ENCODE peak calls at places on chromosomes 13 and 19, in ten cellular contexts. J is activated T-cell treated with anti-CD3 and anti-CD28 coated beads, Interleukin-2, amount 50 U/mL, for 48 hours; D is epithelial cell of esophagus; M is GDM1; N is Calu3; S is NCI-H446 treated with DMSO at 0.1 percent for 48 hours; L is GM12891; Q is NCI-H2081; A is Ammon's horn; W is T-cell. O is an unnamed sample.

GRCh38 chr13:27533155-27533643 is 82.8 kb upstream of the MTIF3 start:
- DNase-seq in J (peak; percentile 70), D (peak; percentile 60), M (no peak), N (peak; percentile 86), S (no peak), L (peak; percentile 22), Q (peak; percentile 19), A (peak; percentile 90), W (peak; percentile 5), O (peak; percentile 63)

GRCh38 chr19:10238172-10238783 is 7.1 kb upstream of the S1PR2 start:
- DNase-seq in J (no peak), D (peak; percentile 72), M (no peak), N (no peak), S (peak; percentile 86), L (no peak), Q (peak; percentile 79), A (no peak), W (no peak), O (no peak)

GRCh38 chr13:27959976-27960361 is 9.1 kb downstream of the CDX2 start:
- DNase-seq in J (no peak), D (no peak), M (no peak), N (no peak), S (no peak), L (no peak), Q (no peak), A (no peak), W (no peak), O (no peak)

GRCh38 chr13:99969934-99970760 is 1.4 kb downstream of the ZIC5 start:
- DNase-seq in J (peak; percentile 58), D (no peak), M (no peak), N (peak; percentile 45), S (peak; percentile 69), L (no peak), Q (peak; percentile 54), A (no peak), W (no peak), O (no peak)

GRCh38 chr19:8306235-8307054 is 1.7 kb downstream of the CD320 start:
- DNase-seq in J (no peak), D (no peak), M (no peak), N (no peak), S (no peak), L (no peak), Q (no peak), A (no peak), W (no peak), O (no peak)

GRCh38 chr13:86907116-86907515 is 764.1 kb upstream of the SLITRK5 start:
- DNase-seq in J (no peak), D (no peak), M (no peak), N (no peak), S (no peak), L (no peak), Q (no peak), A (no peak), W (no peak), O (no peak)

GRCh38 chr13:102591988-102592781 is 4.6 kb upstream of the TPP2 start:
- DNase-seq in J (peak; percentile 87), D (peak; percentile 66), M (peak; percentile 73), N (peak; percentile 37), S (peak; percentile 15), L (peak; percentile 30), Q (peak; percentile 76), A (peak; percentile 88), W (peak; percentile 62), O (peak; percentile 83)

GRCh38 chr13:26019241-26019640 is 32.6 kb downstream of the SHISA2 start:
- DNase-seq in J (no peak), D (no peak), M (no peak), N (no peak), S (no peak), L (no peak), Q (no peak), A (no peak), W (no peak), O (no peak)

GRCh38 chr19:51783373-51783772 is 11.6 kb upstream of the FPR3 start:
- DNase-seq in J (no peak), D (peak; percentile 34), M (peak; percentile 40), N (peak; percentile 22), S (no peak), L (no peak), Q (no peak), A (no peak), W (no peak), O (no peak)

GRCh38 chr19:29478578-29479565 is 46.9 kb upstream of the VSTM2B start:
- DNase-seq in J (peak; percentile 46), D (no peak), M (no peak), N (peak; percentile 31), S (no peak), L (no peak), Q (no peak), A (peak; percentile 61), W (no peak), O (no peak)

GRCh38 chr19:2524840-2525723 is 49.2 kb downstream of the GADD45B start:
- DNase-seq in J (no peak), D (peak; percentile 85), M (no peak), N (peak; percentile 86), S (no peak), L (no peak), Q (no peak), A (no peak), W (no peak), O (no peak)

GRCh38 chr13:69737129-69737935 is 370.3 kb upstream of the ATXN8OS start:
- DNase-seq in J (no peak), D (no peak), M (no peak), N (no peak), S (no peak), L (no peak), Q (no peak), A (no peak), W (no peak), O (no peak)

GRCh38 chr19:4524808-4525562 is 6.7 kb upstream of the PLIN4 start:
- DNase-seq in J (peak; percentile 83), D (peak; percentile 52), M (peak; percentile 57), N (peak; percentile 69), S (no peak), L (peak; percentile 75), Q (peak; percentile 35), A (peak; percentile 40), W (no peak), O (no peak)

GRCh38 chr13:30159446-30159839 is 147.9 kb downstream of the KATNAL1 start:
- DNase-seq in J (peak; percentile 75), D (peak; percentile 50), M (no peak), N (no peak), S (no peak), L (no peak), Q (no peak), A (no peak), W (no peak), O (no peak)

GRCh38 chr13:31011193-31011860 is 78.9 kb downstream of the TEX26 start:
- DNase-seq in J (no peak), D (no peak), M (no peak), N (no peak), S (no peak), L (no peak), Q (no peak), A (no peak), W (no peak), O (no peak)

GRCh38 chr13:71378992-71379905 is 487.8 kb downstream of the DACH1 start:
- DNase-seq in J (no peak), D (peak; percentile 54), M (no peak), N (no peak), S (no peak), L (no peak), Q (no peak), A (no peak), W (no peak), O (no peak)

GRCh38 chr19:41426952-41427646 is at the start of gene B3GNT8:
- DNase-seq in J (peak; percentile 66), D (peak; percentile 92), M (no peak), N (peak; percentile 24), S (no peak), L (peak; percentile 60), Q (no peak), A (no peak), W (no peak), O (no peak)

GRCh38 chr13:73995752-73996151 is 138.5 kb downstream of the KLF12 start:
- DNase-seq in J (no peak), D (no peak), M (no peak), N (no peak), S (no peak), L (no peak), Q (no peak), A (no peak), W (no peak), O (no peak)

GRCh38 chr13:71464673-71465072 is 402.3 kb downstream of the DACH1 start:
- DNase-seq in J (no peak), D (no peak), M (no peak), N (no peak), S (peak; percentile 23), L (no peak), Q (no peak), A (no peak), W (no peak), O (no peak)

GRCh38 chr13:66689037-66689619 is 541.0 kb downstream of the PCDH9 start:
- DNase-seq in J (no peak), D (peak; percentile 1), M (no peak), N (no peak), S (no peak), L (no peak), Q (peak; percentile 15), A (peak; percentile 11), W (no peak), O (no peak)

GRCh38 chr13:30192320-30193093 is 114.8 kb downstream of the KATNAL1 start:
- DNase-seq in J (no peak), D (no peak), M (no peak), N (no peak), S (no peak), L (no peak), Q (no peak), A (no peak), W (no peak), O (no peak)

GRCh38 chr19:13765395-13766094 is 1.2 kb downstream of the MRI1 start:
- DNase-seq in J (no peak), D (no peak), M (no peak), N (no peak), S (no peak), L (no peak), Q (no peak), A (no peak), W (no peak), O (no peak)

GRCh38 chr19:2602391-2603181 is 99.9 kb downstream of the GNG7 start:
- DNase-seq in J (no peak), D (peak; percentile 88), M (no peak), N (peak; percentile 47), S (peak; percentile 34), L (no peak), Q (peak; percentile 16), A (peak; percentile 78), W (no peak), O (peak; percentile 55)

GRCh38 chr13:52449323-52450011 is 967 bp downstream of the VPS36 start:
- DNase-seq in J (no peak), D (no peak), M (no peak), N (no peak), S (no peak), L (no peak), Q (no peak), A (no peak), W (no peak), O (no peak)

GRCh38 chr19:11853358-11853757 is 4.8 kb downstream of the ZNF439 start:
- DNase-seq in J (no peak), D (no peak), M (no peak), N (no peak), S (no peak), L (no peak), Q (no peak), A (no peak), W (no peak), O (no peak)

GRCh38 chr13:29847501-29847983 is 2.9 kb downstream of the UBL3 start:
- DNase-seq in J (peak; percentile 34), D (peak; percentile 54), M (peak; percentile 25), N (no peak), S (no peak), L (no peak), Q (no peak), A (peak; percentile 58), W (no peak), O (peak; percentile 33)

GRCh38 chr13:99864627-99864990 is 107.0 kb downstream of the ZIC5 start:
- DNase-seq in J (no peak), D (no peak), M (no peak), N (no peak), S (peak; percentile 60), L (no peak), Q (no peak), A (no peak), W (no peak), O (no peak)

GRCh38 chr19:35505956-35506355 is 7.5 kb downstream of the DMKN start:
- DNase-seq in J (no peak), D (no peak), M (no peak), N (no peak), S (no peak), L (no peak), Q (no peak), A (no peak), W (no peak), O (no peak)

O was measured in amygdala.